ENCODE peak calls at places on chromosome 15, in seven cellular contexts. D is endothelial cell of umbilical vein; S is KBM-7; J is A549; M is activated CD8-positive, alpha-beta T cell treated with anti-CD3 and anti-CD28 coated beads for 36 hours; C is cardiac septum; Z is stimulated activated CD4-positive, alpha-beta T cell treated with anti-CD3 and anti-CD28 coated beads, Interleukin-12 subunit alpha, Interleukin-12 subunit beta, amount 100 ng/mL, for 4 hours. R is an unnamed sample.

GRCh38 chr15:78838480-78838879 is 27.2 kb upstream of the ADAMTS7 start:
- DNase-seq in D (no peak), M (no peak), C (no peak), Z (no peak), J (no peak), S (no peak), R (no peak)

GRCh38 chr15:78085928-78086327 is 6.4 kb upstream of the SH2D7 start:
- DNase-seq in D (no peak), J (no peak), C (no peak), S (no peak), M (no peak), Z (no peak), R (no peak)

GRCh38 chr15:80070840-80071239 is 11.4 kb downstream of the ZFAND6 start:
- DNase-seq in M (no peak), S (peak; percentile 31), Z (no peak), C (no peak), D (no peak), J (no peak), R (no peak)

GRCh38 chr15:64034519-64034918 is 11.8 kb downstream of the DAPK2 start:
- DNase-seq in Z (no peak), J (no peak), M (no peak), D (no peak), C (no peak), S (no peak), R (no peak)

GRCh38 chr15:86620636-86621349 is 541.1 kb downstream of the AGBL1 start:
- DNase-seq in S (no peak), J (no peak), C (no peak), M (no peak), D (no peak), Z (no peak), R (no peak)

GRCh38 chr15:93719941-93720351 is 511.4 kb upstream of the MCTP2 start:
- DNase-seq in D (no peak), C (no peak), M (no peak), Z (no peak), S (no peak), J (no peak), R (no peak)

GRCh38 chr15:88401972-88402656 is 65.1 kb downstream of the MRPL46 start:
- DNase-seq in J (no peak), C (peak; percentile 87), M (peak; percentile 67), D (no peak), Z (no peak), S (peak; percentile 23), R (no peak)

GRCh38 chr15:56805466-56806146 is 72.3 kb upstream of the ZNF280D start:
- DNase-seq in D (peak; percentile 90), M (peak; percentile 43), C (no peak), J (peak; percentile 67), Z (no peak), S (no peak), R (peak; percentile 92)

GRCh38 chr15:101306341-101307047 is 11.4 kb upstream of the SNRPA1 start:
- DNase-seq in C (peak; percentile 66), M (no peak), Z (no peak), J (no peak), D (no peak), S (no peak), R (no peak)